ENCODE peak calls at places on chromosome 22, in ten cellular contexts. One of them, this sample, is unnamed.

GRCh38 chr22:36323182-36323854 is 64.4 kb downstream of the MYH9 start:
- DNase-seq in psoas muscle: peak
- DNase-seq in naive thymus-derived CD4-positive, alpha-beta T cell: no peak
- DNase-seq in stimulated activated naive CD4-positive, alpha-beta T cell: no peak
- DNase-seq in iris pigment epithelial cell: peak
- DNase-seq in HT1080: no peak
- DNase-seq in heart left ventricle: peak
- DNase-seq in osteoblast: peak
- DNase-seq in gastrocnemius medialis: peak
- DNase-seq in left lobe of liver: no peak
- DNase-seq in this sample: no peak

GRCh38 chr22:31753005-31753633 is 700 bp upstream of the DEPDC5 start:
- DNase-seq in naive thymus-derived CD4-positive, alpha-beta T cell: no peak
- DNase-seq in left lobe of liver: peak
- DNase-seq in gastrocnemius medialis: peak
- DNase-seq in heart left ventricle: peak
- DNase-seq in psoas muscle: peak
- DNase-seq in HT1080: no peak
- DNase-seq in iris pigment epithelial cell: no peak
- DNase-seq in stimulated activated naive CD4-positive, alpha-beta T cell: no peak
- DNase-seq in osteoblast: peak
- DNase-seq in this sample: peak

GRCh38 chr22:39317756-39318506 is 1.5 kb downstream of the RPL3 start:
- DNase-seq in HT1080: no peak
- DNase-seq in naive thymus-derived CD4-positive, alpha-beta T cell: no peak
- DNase-seq in osteoblast: no peak
- DNase-seq in left lobe of liver: peak
- DNase-seq in psoas muscle: no peak
- DNase-seq in iris pigment epithelial cell: peak
- DNase-seq in gastrocnemius medialis: no peak
- DNase-seq in heart left ventricle: no peak
- DNase-seq in stimulated activated naive CD4-positive, alpha-beta T cell: no peak
- DNase-seq in this sample: peak

GRCh38 chr22:49097171-49097925 is 730.3 kb downstream of the BRD1 start:
- DNase-seq in osteoblast: peak
- DNase-seq in left lobe of liver: no peak
- DNase-seq in iris pigment epithelial cell: no peak
- DNase-seq in gastrocnemius medialis: no peak
- DNase-seq in heart left ventricle: no peak
- DNase-seq in HT1080: no peak
- DNase-seq in stimulated activated naive CD4-positive, alpha-beta T cell: no peak
- DNase-seq in psoas muscle: no peak
- DNase-seq in naive thymus-derived CD4-positive, alpha-beta T cell: no peak
- DNase-seq in this sample: no peak

GRCh38 chr22:39530692-39531331 is 1.7 kb downstream of the RPS19BP1 start:
- DNase-seq in heart left ventricle: no peak
- DNase-seq in gastrocnemius medialis: no peak
- DNase-seq in naive thymus-derived CD4-positive, alpha-beta T cell: no peak
- DNase-seq in osteoblast: peak
- DNase-seq in left lobe of liver: no peak
- DNase-seq in HT1080: peak
- DNase-seq in psoas muscle: no peak
- DNase-seq in iris pigment epithelial cell: peak
- DNase-seq in stimulated activated naive CD4-positive, alpha-beta T cell: peak
- DNase-seq in this sample: no peak

GRCh38 chr22:47923011-47923427 is 1160.6 kb downstream of the TBC1D22A start:
- DNase-seq in osteoblast: no peak
- DNase-seq in gastrocnemius medialis: no peak
- DNase-seq in stimulated activated naive CD4-positive, alpha-beta T cell: no peak
- DNase-seq in HT1080: no peak
- DNase-seq in left lobe of liver: no peak
- DNase-seq in psoas muscle: no peak
- DNase-seq in iris pigment epithelial cell: no peak
- DNase-seq in heart left ventricle: no peak
- DNase-seq in naive thymus-derived CD4-positive, alpha-beta T cell: no peak
- DNase-seq in this sample: no peak

GRCh38 chr22:21031545-21032036 is 770 bp downstream of the SLC7A4 start:
- DNase-seq in iris pigment epithelial cell: no peak
- DNase-seq in HT1080: no peak
- DNase-seq in gastrocnemius medialis: peak
- DNase-seq in heart left ventricle: no peak
- DNase-seq in psoas muscle: no peak
- DNase-seq in osteoblast: peak
- DNase-seq in left lobe of liver: no peak
- DNase-seq in stimulated activated naive CD4-positive, alpha-beta T cell: no peak
- DNase-seq in naive thymus-derived CD4-positive, alpha-beta T cell: no peak
- DNase-seq in this sample: no peak

GRCh38 chr22:16651217-16651616 is 58.6 kb upstream of the CCT8L2 start:
- DNase-seq in psoas muscle: no peak
- DNase-seq in HT1080: no peak
- DNase-seq in osteoblast: no peak
- DNase-seq in heart left ventricle: no peak
- DNase-seq in stimulated activated naive CD4-positive, alpha-beta T cell: no peak
- DNase-seq in gastrocnemius medialis: no peak
- DNase-seq in naive thymus-derived CD4-positive, alpha-beta T cell: no peak
- DNase-seq in iris pigment epithelial cell: peak
- DNase-seq in left lobe of liver: no peak
- DNase-seq in this sample: no peak

GRCh38 chr22:39990688-39991087 is 4.1 kb upstream of the FAM83F start:
- DNase-seq in psoas muscle: no peak
- DNase-seq in HT1080: no peak
- DNase-seq in gastrocnemius medialis: no peak
- DNase-seq in naive thymus-derived CD4-positive, alpha-beta T cell: no peak
- DNase-seq in left lobe of liver: no peak
- DNase-seq in stimulated activated naive CD4-positive, alpha-beta T cell: no peak
- DNase-seq in iris pigment epithelial cell: no peak
- DNase-seq in heart left ventricle: no peak
- DNase-seq in osteoblast: no peak
- DNase-seq in this sample: no peak

GRCh38 chr22:20550851-20551744 is 43.7 kb downstream of the MED15 start:
- DNase-seq in gastrocnemius medialis: peak
- DNase-seq in heart left ventricle: no peak
- DNase-seq in HT1080: no peak
- DNase-seq in psoas muscle: peak
- DNase-seq in naive thymus-derived CD4-positive, alpha-beta T cell: peak
- DNase-seq in osteoblast: peak
- DNase-seq in left lobe of liver: no peak
- DNase-seq in iris pigment epithelial cell: peak
- DNase-seq in stimulated activated naive CD4-positive, alpha-beta T cell: peak
- DNase-seq in this sample: no peak

GRCh38 chr22:45320326-45320976 is 10.7 kb downstream of the FAM118A start:
- DNase-seq in naive thymus-derived CD4-positive, alpha-beta T cell: no peak
- DNase-seq in heart left ventricle: no peak
- DNase-seq in psoas muscle: peak
- DNase-seq in gastrocnemius medialis: no peak
- DNase-seq in stimulated activated naive CD4-positive, alpha-beta T cell: peak
- DNase-seq in iris pigment epithelial cell: peak
- DNase-seq in osteoblast: peak
- DNase-seq in HT1080: no peak
- DNase-seq in left lobe of liver: no peak
- DNase-seq in this sample: no peak

GRCh38 chr22:36362819-36363377 is 24.9 kb downstream of the MYH9 start:
- DNase-seq in left lobe of liver: no peak
- DNase-seq in naive thymus-derived CD4-positive, alpha-beta T cell: no peak
- DNase-seq in HT1080: no peak
- DNase-seq in heart left ventricle: no peak
- DNase-seq in stimulated activated naive CD4-positive, alpha-beta T cell: no peak
- DNase-seq in gastrocnemius medialis: no peak
- DNase-seq in iris pigment epithelial cell: no peak
- DNase-seq in osteoblast: peak
- DNase-seq in psoas muscle: no peak
- DNase-seq in this sample: no peak

GRCh38 chr22:31544481-31545480 is 48.4 kb downstream of the SFI1 start:
- DNase-seq in left lobe of liver: no peak
- DNase-seq in stimulated activated naive CD4-positive, alpha-beta T cell: no peak
- DNase-seq in osteoblast: no peak
- DNase-seq in heart left ventricle: no peak
- DNase-seq in psoas muscle: no peak
- DNase-seq in iris pigment epithelial cell: no peak
- DNase-seq in naive thymus-derived CD4-positive, alpha-beta T cell: no peak
- DNase-seq in gastrocnemius medialis: no peak
- DNase-seq in HT1080: no peak
- DNase-seq in this sample: no peak

GRCh38 chr22:32818446-32819115 is 17.1 kb downstream of the TIMP3 start:
- DNase-seq in psoas muscle: no peak
- DNase-seq in stimulated activated naive CD4-positive, alpha-beta T cell: no peak
- DNase-seq in gastrocnemius medialis: no peak
- DNase-seq in HT1080: no peak
- DNase-seq in osteoblast: no peak
- DNase-seq in left lobe of liver: no peak
- DNase-seq in naive thymus-derived CD4-positive, alpha-beta T cell: no peak
- DNase-seq in heart left ventricle: peak
- DNase-seq in iris pigment epithelial cell: no peak
- DNase-seq in this sample: no peak

GRCh38 chr22:34111210-34111824 is 191.0 kb upstream of the LARGE1 start:
- DNase-seq in psoas muscle: no peak
- DNase-seq in heart left ventricle: peak
- DNase-seq in left lobe of liver: peak
- DNase-seq in gastrocnemius medialis: peak
- DNase-seq in osteoblast: no peak
- DNase-seq in iris pigment epithelial cell: peak
- DNase-seq in stimulated activated naive CD4-positive, alpha-beta T cell: no peak
- DNase-seq in HT1080: no peak
- DNase-seq in naive thymus-derived CD4-positive, alpha-beta T cell: no peak
- DNase-seq in this sample: no peak

GRCh38 chr22:39634530-39635399 is 64.2 kb downstream of the CACNA1I start:
- DNase-seq in osteoblast: peak
- DNase-seq in HT1080: peak
- DNase-seq in stimulated activated naive CD4-positive, alpha-beta T cell: no peak
- DNase-seq in left lobe of liver: no peak
- DNase-seq in iris pigment epithelial cell: peak
- DNase-seq in gastrocnemius medialis: no peak
- DNase-seq in naive thymus-derived CD4-positive, alpha-beta T cell: no peak
- DNase-seq in heart left ventricle: no peak
- DNase-seq in psoas muscle: no peak
- DNase-seq in this sample: no peak

GRCh38 chr22:47030881-47031627 is 268.6 kb downstream of the TBC1D22A start:
- DNase-seq in naive thymus-derived CD4-positive, alpha-beta T cell: no peak
- DNase-seq in heart left ventricle: no peak
- DNase-seq in psoas muscle: no peak
- DNase-seq in osteoblast: peak
- DNase-seq in stimulated activated naive CD4-positive, alpha-beta T cell: no peak
- DNase-seq in gastrocnemius medialis: no peak
- DNase-seq in iris pigment epithelial cell: no peak
- DNase-seq in HT1080: peak
- DNase-seq in left lobe of liver: no peak
- DNase-seq in this sample: no peak

GRCh38 chr22:43479311-43479710 is 67.5 kb downstream of the MPPED1 start:
- DNase-seq in osteoblast: peak
- DNase-seq in left lobe of liver: no peak
- DNase-seq in gastrocnemius medialis: no peak
- DNase-seq in iris pigment epithelial cell: no peak
- DNase-seq in heart left ventricle: no peak
- DNase-seq in stimulated activated naive CD4-positive, alpha-beta T cell: no peak
- DNase-seq in naive thymus-derived CD4-positive, alpha-beta T cell: no peak
- DNase-seq in psoas muscle: no peak
- DNase-seq in HT1080: no peak
- DNase-seq in this sample: no peak

GRCh38 chr22:28269277-28269676 is 350.2 kb upstream of the PITPNB start:
- DNase-seq in HT1080: no peak
- DNase-seq in psoas muscle: no peak
- DNase-seq in heart left ventricle: no peak
- DNase-seq in stimulated activated naive CD4-positive, alpha-beta T cell: no peak
- DNase-seq in iris pigment epithelial cell: no peak
- DNase-seq in osteoblast: no peak
- DNase-seq in naive thymus-derived CD4-positive, alpha-beta T cell: no peak
- DNase-seq in gastrocnemius medialis: no peak
- DNase-seq in left lobe of liver: no peak
- DNase-seq in this sample: no peak

GRCh38 chr22:22812031-22812905 is 75.3 kb upstream of the IGLL5 start:
- DNase-seq in osteoblast: peak
- DNase-seq in iris pigment epithelial cell: no peak
- DNase-seq in naive thymus-derived CD4-positive, alpha-beta T cell: no peak
- DNase-seq in psoas muscle: no peak
- DNase-seq in left lobe of liver: no peak
- DNase-seq in HT1080: no peak
- DNase-seq in gastrocnemius medialis: no peak
- DNase-seq in heart left ventricle: no peak
- DNase-seq in stimulated activated naive CD4-positive, alpha-beta T cell: no peak
- DNase-seq in this sample: no peak

GRCh38 chr22:23787910-23788309 is 1.1 kb downstream of the SMARCB1 start:
- DNase-seq in heart left ventricle: no peak
- DNase-seq in psoas muscle: no peak
- DNase-seq in osteoblast: no peak
- DNase-seq in gastrocnemius medialis: no peak
- DNase-seq in left lobe of liver: no peak
- DNase-seq in HT1080: no peak
- DNase-seq in stimulated activated naive CD4-positive, alpha-beta T cell: no peak
- DNase-seq in iris pigment epithelial cell: no peak
- DNase-seq in naive thymus-derived CD4-positive, alpha-beta T cell: no peak
- DNase-seq in this sample: no peak

GRCh38 chr22:24474649-24475048 is 20.5 kb upstream of the UPB1 start:
- DNase-seq in left lobe of liver: no peak
- DNase-seq in iris pigment epithelial cell: peak
- DNase-seq in naive thymus-derived CD4-positive, alpha-beta T cell: no peak
- DNase-seq in stimulated activated naive CD4-positive, alpha-beta T cell: no peak
- DNase-seq in osteoblast: no peak
- DNase-seq in heart left ventricle: no peak
- DNase-seq in HT1080: no peak
- DNase-seq in gastrocnemius medialis: no peak
- DNase-seq in psoas muscle: no peak
- DNase-seq in this sample: no peak

GRCh38 chr22:35956850-35957249 is 71.8 kb downstream of the RBFOX2 start:
- DNase-seq in psoas muscle: no peak
- DNase-seq in heart left ventricle: no peak
- DNase-seq in gastrocnemius medialis: no peak
- DNase-seq in stimulated activated naive CD4-positive, alpha-beta T cell: no peak
- DNase-seq in osteoblast: no peak
- DNase-seq in HT1080: no peak
- DNase-seq in naive thymus-derived CD4-positive, alpha-beta T cell: no peak
- DNase-seq in iris pigment epithelial cell: no peak
- DNase-seq in left lobe of liver: no peak
- DNase-seq in this sample: no peak

GRCh38 chr22:37010174-37010573 is 9.1 kb downstream of the TST start:
- DNase-seq in psoas muscle: no peak
- DNase-seq in naive thymus-derived CD4-positive, alpha-beta T cell: no peak
- DNase-seq in stimulated activated naive CD4-positive, alpha-beta T cell: no peak
- DNase-seq in osteoblast: no peak
- DNase-seq in iris pigment epithelial cell: no peak
- DNase-seq in left lobe of liver: no peak
- DNase-seq in heart left ventricle: no peak
- DNase-seq in HT1080: no peak
- DNase-seq in gastrocnemius medialis: no peak
- DNase-seq in this sample: no peak

GRCh38 chr22:49971232-49972162 is 10.9 kb downstream of the PIM3 start:
- DNase-seq in heart left ventricle: peak
- DNase-seq in stimulated activated naive CD4-positive, alpha-beta T cell: no peak
- DNase-seq in gastrocnemius medialis: peak
- DNase-seq in HT1080: no peak
- DNase-seq in psoas muscle: peak
- DNase-seq in osteoblast: peak
- DNase-seq in left lobe of liver: peak
- DNase-seq in iris pigment epithelial cell: peak
- DNase-seq in naive thymus-derived CD4-positive, alpha-beta T cell: no peak
- DNase-seq in this sample: peak

GRCh38 chr22:30860176-30861105 is 108.1 kb downstream of the MORC2 start:
- DNase-seq in psoas muscle: no peak
- DNase-seq in gastrocnemius medialis: no peak
- DNase-seq in iris pigment epithelial cell: no peak
- DNase-seq in left lobe of liver: peak
- DNase-seq in osteoblast: peak
- DNase-seq in heart left ventricle: no peak
- DNase-seq in stimulated activated naive CD4-positive, alpha-beta T cell: no peak
- DNase-seq in naive thymus-derived CD4-positive, alpha-beta T cell: no peak
- DNase-seq in HT1080: no peak
- DNase-seq in this sample: no peak

GRCh38 chr22:27358096-27358870 is 443.3 kb downstream of the MN1 start:
- DNase-seq in heart left ventricle: no peak
- DNase-seq in iris pigment epithelial cell: no peak
- DNase-seq in stimulated activated naive CD4-positive, alpha-beta T cell: no peak
- DNase-seq in osteoblast: no peak
- DNase-seq in left lobe of liver: no peak
- DNase-seq in psoas muscle: no peak
- DNase-seq in gastrocnemius medialis: no peak
- DNase-seq in naive thymus-derived CD4-positive, alpha-beta T cell: no peak
- DNase-seq in HT1080: no peak
- DNase-seq in this sample: no peak

GRCh38 chr22:40654522-40655167 is 18.1 kb upstream of the MRTFA start:
- DNase-seq in psoas muscle: peak
- DNase-seq in stimulated activated naive CD4-positive, alpha-beta T cell: no peak
- DNase-seq in osteoblast: peak
- DNase-seq in iris pigment epithelial cell: peak
- DNase-seq in heart left ventricle: peak
- DNase-seq in gastrocnemius medialis: peak
- DNase-seq in HT1080: peak
- DNase-seq in left lobe of liver: peak
- DNase-seq in naive thymus-derived CD4-positive, alpha-beta T cell: no peak
- DNase-seq in this sample: peak